ENCODE peak calls at places on chromosomes 6 and 20, in six cellular contexts. U, X, N, I, F and P are unnamed samples.

GRCh38 chr6:9173229-9173628 is 737.9 kb upstream of the SLC35B3 start:
- DNase-seq in U (no peak), X (no peak), N (no peak), I (no peak), F (no peak), P (no peak)

GRCh38 chr6:107800564-107801164 is 23.4 kb downstream of the SCML4 start:
- DNase-seq in U (no peak), X (no peak), N (no peak), I (no peak), F (no peak), P (no peak)

GRCh38 chr20:32752458-32753250 is 9.4 kb upstream of the COMMD7 start:
- DNase-seq in U (no peak), X (no peak), N (no peak), I (no peak), F (no peak), P (no peak)

GRCh38 chr20:47785321-47785899 is at the start of gene SULF2:
- DNase-seq in U (no peak), X (no peak), N (no peak), I (no peak), F (no peak), P (no peak)

GRCh38 chr6:139490482-139490881 is 116.0 kb upstream of the CITED2 start:
- DNase-seq in U (no peak), X (no peak), N (peak), I (no peak), F (no peak), P (peak)

GRCh38 chr6:50978631-50979030 is 160.0 kb downstream of the TFAP2B start:
- DNase-seq in U (no peak), X (no peak), N (no peak), I (no peak), F (no peak), P (no peak)

GRCh38 chr20:61435823-61436220 is 183.8 kb downstream of the CDH4 start:
- DNase-seq in U (no peak), X (no peak), N (no peak), I (no peak), F (no peak), P (no peak)

GRCh38 chr6:121302882-121303281 is 31.4 kb downstream of the TBC1D32 start:
- DNase-seq in U (no peak), X (no peak), N (no peak), I (no peak), F (no peak), P (no peak)

GRCh38 chr6:119322715-119323350 is 26.7 kb downstream of the MAN1A1 start:
- DNase-seq in U (peak), X (no peak), N (no peak), I (no peak), F (no peak), P (no peak)

GRCh38 chr20:61055130-61055529 is 196.9 kb upstream of the CDH4 start:
- DNase-seq in U (no peak), X (no peak), N (no peak), I (no peak), F (no peak), P (no peak)

GRCh38 chr20:43936371-43936770 is 21.7 kb downstream of the TOX2 start:
- DNase-seq in U (no peak), X (no peak), N (no peak), I (no peak), F (no peak), P (no peak)

GRCh38 chr6:64330694-64331309 is 695.2 kb downstream of the PHF3 start:
- DNase-seq in U (no peak), X (no peak), N (no peak), I (no peak), F (peak), P (peak)

GRCh38 chr6:6872924-6873344 is 234.8 kb upstream of the RREB1 start:
- DNase-seq in U (no peak), X (no peak), N (no peak), I (no peak), F (no peak), P (no peak)

GRCh38 chr20:63099426-63100267 is 92.9 kb upstream of the BHLHE23 start:
- DNase-seq in U (no peak), X (no peak), N (peak), I (no peak), F (no peak), P (no peak)

GRCh38 chr6:7261030-7261841 is 51.8 kb downstream of the SSR1 start:
- DNase-seq in U (no peak), X (peak), N (no peak), I (no peak), F (peak), P (peak)

GRCh38 chr6:154622618-154623336 is 110.4 kb upstream of the SCAF8 start:
- DNase-seq in U (no peak), X (no peak), N (no peak), I (no peak), F (no peak), P (no peak)

GRCh38 chr6:18262812-18263560 is 1.3 kb downstream of the DEK start:
- DNase-seq in U (no peak), X (no peak), N (no peak), I (no peak), F (no peak), P (peak)